ENCODE peak calls at places on chromosome 22, in six cellular contexts. H is left lung, G is fibroblast of lung, D is posterior vena cava, K is iPS DF 6.9, X is NCI-H1105 treated with DMSO at 0.1 percent for 48 hours. U is an unnamed sample.
A peak's percentile ranks its signal among the peaks of the same experiment; 100 is the strongest.

GRCh38 chr22:27197618-27198017 is 540.2 kb downstream of the MIAT start:
- DNase-seq in H (no peak), G (no peak), D (no peak), K (no peak), X (no peak), U (no peak)

GRCh38 chr22:30650508-30651116 is 15.0 kb downstream of the SLC35E4 start:
- DNase-seq in H (no peak), G (no peak), D (no peak), K (no peak), X (no peak), U (no peak)

GRCh38 chr22:38353142-38353629 is 36.0 kb upstream of the CSNK1E start:
- DNase-seq in H (peak; percentile 96), G (peak; percentile 31), D (peak; percentile 89), K (no peak), X (peak; percentile 26), U (peak; percentile 38)

GRCh38 chr22:35352214-35353111 is 28.4 kb upstream of the HMOX1 start:
- DNase-seq in H (peak; percentile 94), G (no peak), D (peak; percentile 94), K (no peak), X (no peak), U (peak; percentile 34)

GRCh38 chr22:40805239-40805638 is 13.9 kb downstream of the SLC25A17 start:
- DNase-seq in H (no peak), G (no peak), D (no peak), K (no peak), X (no peak), U (no peak)

GRCh38 chr22:31056986-31057599 is 24.0 kb upstream of the SMTN start:
- DNase-seq in H (no peak), G (no peak), D (no peak), K (no peak), X (no peak), U (no peak)

GRCh38 chr22:45272498-45272897 is 12.3 kb upstream of the UPK3A start:
- DNase-seq in H (no peak), G (no peak), D (no peak), K (no peak), X (no peak), U (no peak)

GRCh38 chr22:49574861-49575702 is 252.6 kb downstream of the BRD1 start:
- DNase-seq in H (peak; percentile 55), G (no peak), D (peak; percentile 63), K (no peak), X (no peak), U (no peak)

GRCh38 chr22:46335201-46336118 is at the start of gene TRMU:
- DNase-seq in H (peak; percentile 98), G (peak; percentile 89), D (peak; percentile 96), K (peak; percentile 55), X (peak; percentile 67), U (peak; percentile 74)

GRCh38 chr22:43850529-43850928 is 11.8 kb downstream of the SULT4A1 start:
- DNase-seq in H (no peak), G (no peak), D (peak; percentile 72), K (no peak), X (no peak), U (no peak)

GRCh38 chr22:43848366-43849171 is 13.7 kb downstream of the SULT4A1 start:
- DNase-seq in H (no peak), G (peak; percentile 71), D (peak; percentile 55), K (no peak), X (peak; percentile 61), U (no peak)

GRCh38 chr22:43135565-43135964 is 7.6 kb downstream of the MCAT start:
- DNase-seq in H (no peak), G (no peak), D (no peak), K (no peak), X (no peak), U (no peak)

GRCh38 chr22:23837911-23838685 is 708 bp downstream of the DERL3 start:
- DNase-seq in H (peak; percentile 80), G (no peak), D (peak; percentile 72), K (no peak), X (no peak), U (no peak)

GRCh38 chr22:33573479-33573878 is 346.8 kb downstream of the LARGE1 start:
- DNase-seq in H (no peak), G (no peak), D (no peak), K (no peak), X (no peak), U (no peak)

GRCh38 chr22:36079041-36079440 is 50.4 kb upstream of the RBFOX2 start:
- DNase-seq in H (no peak), G (no peak), D (peak; percentile 13), K (no peak), X (peak; percentile 43), U (no peak)

GRCh38 chr22:17638182-17638431 is 450 bp upstream of the BCL2L13 start:
- DNase-seq in H (no peak), G (no peak), D (no peak), K (no peak), X (peak; percentile 72), U (no peak)

GRCh38 chr22:17258015-17258827 is 39.0 kb upstream of the ADA2 start:
- DNase-seq in H (no peak), G (peak; percentile 37), D (no peak), K (no peak), X (peak; percentile 93), U (no peak)

GRCh38 chr22:47376901-47377520 is 614.6 kb downstream of the TBC1D22A start:
- DNase-seq in H (no peak), G (no peak), D (peak; percentile 58), K (no peak), X (no peak), U (no peak)

GRCh38 chr22:29073618-29074275 is 912 bp downstream of the KREMEN1 start:
- DNase-seq in H (peak; percentile 88), G (peak; percentile 17), D (no peak), K (no peak), X (no peak), U (no peak)

GRCh38 chr22:23383491-23384450 is 196.3 kb downstream of the IGLL1 start:
- DNase-seq in H (peak; percentile 69), G (no peak), D (peak; percentile 79), K (no peak), X (no peak), U (no peak)

GRCh38 chr22:20305894-20306645 is 13.8 kb downstream of the DGCR6L start:
- DNase-seq in H (peak; percentile 69), G (no peak), D (peak; percentile 74), K (no peak), X (no peak), U (no peak)

GRCh38 chr22:43228330-43228729 is 41.4 kb upstream of the TTLL12 start:
- DNase-seq in H (no peak), G (peak; percentile 15), D (no peak), K (peak; percentile 45), X (no peak), U (peak; percentile 17)

GRCh38 chr22:38569972-38570840 is at the start of gene DMC1:
- DNase-seq in H (peak; percentile 96), G (peak; percentile 84), D (peak; percentile 96), K (peak; percentile 72), X (peak; percentile 79), U (peak; percentile 91)

GRCh38 chr22:31286360-31287255 is 5.7 kb downstream of the PIK3IP1 start:
- DNase-seq in H (no peak), G (no peak), D (no peak), K (no peak), X (no peak), U (no peak)

GRCh38 chr22:50245214-50246072 is 620 bp upstream of the TUBGCP6 start:
- DNase-seq in H (no peak), G (no peak), D (no peak), K (no peak), X (no peak), U (no peak)

GRCh38 chr22:36838119-36839030 is 21.5 kb upstream of the PVALB start:
- DNase-seq in H (no peak), G (no peak), D (no peak), K (no peak), X (peak; percentile 49), U (no peak)

GRCh38 chr22:50683086-50683993 is 10.7 kb downstream of the SHANK3 start:
- DNase-seq in H (peak; percentile 39), G (no peak), D (peak; percentile 46), K (no peak), X (no peak), U (no peak)

GRCh38 chr22:30246962-30247376 is 410 bp upstream of the LIF start:
- DNase-seq in H (peak; percentile 76), G (no peak), D (no peak), K (no peak), X (no peak), U (no peak)

GRCh38 chr22:33405194-33405593 is 347.0 kb upstream of the SYN3 start:
- DNase-seq in H (no peak), G (no peak), D (no peak), K (no peak), X (no peak), U (no peak)

GRCh38 chr22:38257650-38258246 is 15.1 kb downstream of the TMEM184B start:
- DNase-seq in H (no peak), G (no peak), D (no peak), K (no peak), X (peak; percentile 95), U (no peak)

GRCh38 chr22:27879923-27880322 is 39.1 kb downstream of the PITPNB start:
- DNase-seq in H (no peak), G (peak; percentile 51), D (no peak), K (peak; percentile 33), X (peak; percentile 14), U (peak; percentile 36)

GRCh38 chr22:19989725-19990067 is 26.9 kb downstream of the ARVCF start:
- DNase-seq in H (peak; percentile 47), G (no peak), D (peak; percentile 75), K (no peak), X (no peak), U (no peak)

GRCh38 chr22:20750461-20751184 is 23.3 kb upstream of the SERPIND1 start:
- DNase-seq in H (peak; percentile 81), G (peak; percentile 78), D (peak; percentile 87), K (no peak), X (peak; percentile 27), U (no peak)

GRCh38 chr22:39556970-39557811 is 13.4 kb upstream of the CACNA1I start:
- DNase-seq in H (no peak), G (peak; percentile 18), D (no peak), K (no peak), X (peak; percentile 13), U (no peak)

U was measured in NCI-H1930.